ENCODE peak calls at places on chromosomes 2 and 18, in six cellular contexts. G, N, S, P, L and V are unnamed samples.

GRCh38 chr2:227818569-227819397 is 5.1 kb downstream of the CCL20 start:
- DNase-seq in P (no peak), N (peak; percentile 71), S (no peak), G (peak; percentile 80), L (peak; percentile 2), V (no peak)

GRCh38 chr2:88136817-88137216 is 9.0 kb upstream of the FABP1 start:
- DNase-seq in S (no peak), G (no peak), P (no peak), L (no peak), N (no peak), V (no peak)

GRCh38 chr2:226447896-226448295 is 351.7 kb downstream of the IRS1 start:
- DNase-seq in L (no peak), G (no peak), N (no peak), P (no peak), S (no peak), V (no peak)

GRCh38 chr18:48615566-48616401 is 77.0 kb downstream of the CTIF start:
- DNase-seq in S (no peak), L (no peak), N (no peak), P (no peak), G (no peak), V (no peak)

GRCh38 chr18:79647307-79647706 is 32.3 kb upstream of the CTDP1 start:
- DNase-seq in L (no peak), S (no peak), P (no peak), G (no peak), N (no peak), V (no peak)

GRCh38 chr2:3529316-3530025 is 10.1 kb upstream of the ADI1 start:
- DNase-seq in N (no peak), P (no peak), G (no peak), L (no peak), S (no peak), V (no peak)

GRCh38 chr2:239245872-239246701 is 154.7 kb downstream of the HDAC4 start:
- DNase-seq in P (no peak), S (no peak), L (no peak), G (no peak), N (no peak), V (no peak)

GRCh38 chr2:72155151-72155550 is 7.5 kb upstream of the CYP26B1 start:
- DNase-seq in G (no peak), S (no peak), P (no peak), L (no peak), N (no peak), V (no peak)

GRCh38 chr18:53792762-53793161 is 431.7 kb downstream of the MBD2 start:
- DNase-seq in P (no peak), S (no peak), N (no peak), G (no peak), L (no peak), V (no peak)

GRCh38 chr2:7356909-7357584 is 439.8 kb downstream of the RNF144A start:
- DNase-seq in S (no peak), P (no peak), L (no peak), G (no peak), N (no peak), V (no peak)

GRCh38 chr2:48589170-48589767 is 28.4 kb upstream of the GTF2A1L start:
- DNase-seq in G (no peak), P (no peak), N (peak; percentile 39), S (no peak), L (no peak), V (no peak)

GRCh38 chr2:70104231-70105111 is 17.2 kb downstream of the PCBP1 start:
- DNase-seq in G (no peak), S (peak; percentile 45), L (no peak), N (peak; percentile 32), P (no peak), V (peak; percentile 69)

GRCh38 chr2:227805578-227805977 is 8.1 kb upstream of the CCL20 start:
- DNase-seq in G (peak; percentile 65), L (no peak), P (no peak), S (no peak), N (peak; percentile 61), V (peak; percentile 48)

GRCh38 chr2:236642125-236642524 is 72.5 kb downstream of the ACKR3 start:
- DNase-seq in P (no peak), N (no peak), L (no peak), G (no peak), S (no peak), V (no peak)